ENCODE peak calls at places on chromosomes 3 and 15, in five cellular contexts. One of them, this sample, is unnamed.

GRCh38 chr3:120344349-120344748 is 4.8 kb downstream of the LRRC58 start:
- DNase-seq in adrenal gland: no peak
- DNase-seq in H9: no peak
- DNase-seq in sigmoid colon: no peak
- DNase-seq in mucosa of descending colon: no peak
- DNase-seq in this sample: no peak

GRCh38 chr3:14113964-14114667 is 10.6 kb downstream of the CHCHD4 start:
- DNase-seq in adrenal gland: no peak
- DNase-seq in H9: no peak
- DNase-seq in sigmoid colon: no peak
- DNase-seq in mucosa of descending colon: no peak
- DNase-seq in this sample: no peak

GRCh38 chr3:15722877-15723623 is 74.7 kb downstream of the ANKRD28 start:
- DNase-seq in adrenal gland: no peak
- DNase-seq in H9: no peak
- DNase-seq in sigmoid colon: no peak
- DNase-seq in mucosa of descending colon: no peak
- DNase-seq in this sample: no peak

GRCh38 chr3:175977968-175978752 is 1119.0 kb downstream of the NAALADL2 start:
- DNase-seq in adrenal gland: no peak
- DNase-seq in H9: no peak
- DNase-seq in sigmoid colon: no peak
- DNase-seq in mucosa of descending colon: no peak
- DNase-seq in this sample: no peak

GRCh38 chr15:101146118-101146702 is 105.6 kb downstream of the CHSY1 start:
- DNase-seq in adrenal gland: no peak
- DNase-seq in H9: no peak
- DNase-seq in sigmoid colon: peak; percentile 8
- DNase-seq in mucosa of descending colon: no peak
- DNase-seq in this sample: no peak

GRCh38 chr3:187112934-187113793 is 26.1 kb downstream of the RPL39L start:
- DNase-seq in adrenal gland: no peak
- DNase-seq in H9: no peak
- DNase-seq in sigmoid colon: no peak
- DNase-seq in mucosa of descending colon: no peak
- DNase-seq in this sample: no peak

GRCh38 chr3:86333636-86334035 is 657.3 kb downstream of the VGLL3 start:
- DNase-seq in adrenal gland: no peak
- DNase-seq in H9: no peak
- DNase-seq in sigmoid colon: no peak
- DNase-seq in mucosa of descending colon: no peak
- DNase-seq in this sample: no peak

GRCh38 chr3:184409946-184410500 is 30.2 kb downstream of the CHRD start:
- DNase-seq in adrenal gland: no peak
- DNase-seq in H9: no peak
- DNase-seq in sigmoid colon: no peak
- DNase-seq in mucosa of descending colon: no peak
- DNase-seq in this sample: peak; percentile 43

GRCh38 chr3:126112531-126113237 is 28.8 kb upstream of the SLC41A3 start:
- DNase-seq in adrenal gland: no peak
- DNase-seq in H9: no peak
- DNase-seq in sigmoid colon: peak; percentile 50
- DNase-seq in mucosa of descending colon: peak; percentile 14
- DNase-seq in this sample: no peak

GRCh38 chr3:177679568-177680441 is 482.5 kb upstream of the TBL1XR1 start:
- DNase-seq in adrenal gland: peak; percentile 16
- DNase-seq in H9: no peak
- DNase-seq in sigmoid colon: no peak
- DNase-seq in mucosa of descending colon: no peak
- DNase-seq in this sample: no peak

GRCh38 chr3:177680442-177680821 is 483.1 kb upstream of the TBL1XR1 start:
- DNase-seq in adrenal gland: no peak
- DNase-seq in H9: no peak
- DNase-seq in sigmoid colon: no peak
- DNase-seq in mucosa of descending colon: no peak
- DNase-seq in this sample: no peak

GRCh38 chr3:177683619-177684018 is 486.3 kb upstream of the TBL1XR1 start:
- DNase-seq in adrenal gland: no peak
- DNase-seq in H9: no peak
- DNase-seq in sigmoid colon: no peak
- DNase-seq in mucosa of descending colon: no peak
- DNase-seq in this sample: no peak

GRCh38 chr3:177681156-177681555 is 483.9 kb upstream of the TBL1XR1 start:
- DNase-seq in adrenal gland: no peak
- DNase-seq in H9: no peak
- DNase-seq in sigmoid colon: no peak
- DNase-seq in mucosa of descending colon: no peak
- DNase-seq in this sample: no peak

DNA sequence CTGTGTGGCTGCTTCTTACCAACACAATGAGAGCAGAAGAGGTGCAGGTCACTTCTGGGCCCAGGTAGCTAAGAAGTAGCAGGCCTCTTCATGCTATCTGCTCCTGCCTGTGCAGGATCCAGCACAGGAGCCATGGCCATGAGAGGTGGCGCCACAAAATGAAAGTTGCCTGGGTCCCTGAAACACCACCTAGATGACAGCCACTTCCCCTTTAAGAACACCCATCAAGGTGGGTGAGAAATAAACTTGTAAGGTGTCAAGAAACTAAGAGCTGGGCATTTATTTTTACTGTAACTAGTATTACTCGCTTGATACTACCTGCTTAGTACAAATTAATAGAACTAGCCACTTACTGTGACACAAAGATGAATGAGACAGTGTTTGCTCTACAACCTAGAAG is 484.6 kb upstream of the TBL1XR1 start:
- DNase-seq in adrenal gland: no peak
- DNase-seq in H9: no peak
- DNase-seq in sigmoid colon: no peak
- DNase-seq in mucosa of descending colon: no peak
- DNase-seq in this sample: no peak
- H3K4me1 ChIP-seq in adrenal gland: peaks cover 3% of the 10 kb centered on the region
- H3K4me1 ChIP-seq in H9: no peaks in the 10 kb centered on the region
- H3K4me1 ChIP-seq in sigmoid colon: peaks cover 16% of the 10 kb centered on the region
- H3K4me1 ChIP-seq in mucosa of descending colon: no peaks in the 10 kb centered on the region
- H3K4me1 ChIP-seq in this sample: peaks cover 17% of the 10 kb centered on the region

GRCh38 chr3:988790-989189 is 104.0 kb upstream of the CNTN6 start:
- DNase-seq in adrenal gland: no peak
- DNase-seq in H9: no peak
- DNase-seq in sigmoid colon: no peak
- DNase-seq in mucosa of descending colon: no peak
- DNase-seq in this sample: no peak
- H3K9me3 ChIP-seq in adrenal gland: no peaks in the 10 kb centered on the region
- H3K9me3 ChIP-seq in H9: no peaks in the 10 kb centered on the region
- H3K9me3 ChIP-seq in sigmoid colon: no peaks in the 10 kb centered on the region
- H3K9me3 ChIP-seq in mucosa of descending colon: no peaks in the 10 kb centered on the region
- H3K9me3 ChIP-seq in this sample: no peaks in the 10 kb centered on the region

GRCh38 chr3:49639551-49639950 is 34.6 kb upstream of the APEH start:
- DNase-seq in adrenal gland: no peak
- DNase-seq in H9: no peak
- DNase-seq in sigmoid colon: no peak
- DNase-seq in mucosa of descending colon: no peak
- DNase-seq in this sample: no peak

GRCh38 chr3:49638445-49638844 is 35.7 kb upstream of the APEH start:
- DNase-seq in adrenal gland: peak; percentile 53
- DNase-seq in H9: no peak
- DNase-seq in sigmoid colon: no peak
- DNase-seq in mucosa of descending colon: no peak
- DNase-seq in this sample: no peak

GRCh38 chr3:49636883-49637609 is 37.1 kb upstream of the APEH start:
- DNase-seq in adrenal gland: no peak
- DNase-seq in H9: no peak
- DNase-seq in sigmoid colon: no peak
- DNase-seq in mucosa of descending colon: no peak
- DNase-seq in this sample: no peak

GRCh38 chr3:49630784-49631183 is 43.4 kb upstream of the APEH start:
- DNase-seq in adrenal gland: no peak
- DNase-seq in H9: no peak
- DNase-seq in sigmoid colon: no peak
- DNase-seq in mucosa of descending colon: no peak
- DNase-seq in this sample: no peak

GRCh38 chr3:49634736-49635135 is 39.4 kb upstream of the APEH start:
- DNase-seq in adrenal gland: no peak
- DNase-seq in H9: no peak
- DNase-seq in sigmoid colon: no peak
- DNase-seq in mucosa of descending colon: no peak
- DNase-seq in this sample: no peak
- TF ChIP-seq CTCF in adrenal gland: no peak
- TF ChIP-seq CTCF in H9: peak; percentile 48
- TF ChIP-seq CTCF in sigmoid colon: no peak
- TF ChIP-seq CTCF in mucosa of descending colon: no peak
- TF ChIP-seq CTCF in this sample: no peak

GRCh38 chr15:22869856-22870255 is 31.4 kb downstream of the NIPA2 start:
- DNase-seq in adrenal gland: no peak
- DNase-seq in H9: no peak
- DNase-seq in sigmoid colon: no peak
- DNase-seq in mucosa of descending colon: no peak
- DNase-seq in this sample: no peak
- H3K4me1 ChIP-seq in adrenal gland: no peaks in the 10 kb centered on the region
- H3K4me1 ChIP-seq in H9: peaks cover 3% of the 10 kb centered on the region
- H3K4me1 ChIP-seq in sigmoid colon: peaks cover 11% of the 10 kb centered on the region
- H3K4me1 ChIP-seq in mucosa of descending colon: no peaks in the 10 kb centered on the region
- H3K4me1 ChIP-seq in this sample: no peaks in the 10 kb centered on the region

This sample was measured in upper lobe of right lung.